ENCODE peak calls at places on chromosomes 1 and 21, in four cellular contexts. One of them, this sample, is unnamed.

GRCh38 chr1:1569341-1569740 is 5.3 kb downstream of the SSU72 start:
- DNase-seq in bronchial epithelial cell: no peak
- DNase-seq in NT2/D1: no peak
- DNase-seq in H1: no peak
- DNase-seq in this sample: no peak

GRCh38 chr1:247332901-247333361 is 1.3 kb upstream of the ZNF496 start:
- DNase-seq in bronchial epithelial cell: peak
- DNase-seq in NT2/D1: no peak
- DNase-seq in H1: no peak
- DNase-seq in this sample: peak

GRCh38 chr1:12380316-12381249 is 150.8 kb downstream of the VPS13D start:
- DNase-seq in H1: no peak
- DNase-seq in bronchial epithelial cell: peak
- DNase-seq in NT2/D1: no peak
- DNase-seq in this sample: no peak

GRCh38 chr1:212610575-212610967 is 2.0 kb downstream of the ATF3 start:
- DNase-seq in H1: no peak
- DNase-seq in NT2/D1: no peak
- DNase-seq in bronchial epithelial cell: peak
- DNase-seq in this sample: no peak

GRCh38 chr21:28639742-28640141 is 352.9 kb downstream of the LTN1 start:
- DNase-seq in H1: no peak
- DNase-seq in NT2/D1: peak
- DNase-seq in bronchial epithelial cell: peak
- DNase-seq in this sample: no peak

GRCh38 chr1:3064901-3065300 is 4.1 kb upstream of the PRDM16 start:
- DNase-seq in H1: no peak
- DNase-seq in bronchial epithelial cell: no peak
- DNase-seq in NT2/D1: no peak
- DNase-seq in this sample: peak

GRCh38 chr1:55215194-55216021 is at the start of gene USP24:
- DNase-seq in H1: peak
- DNase-seq in bronchial epithelial cell: peak
- DNase-seq in NT2/D1: peak
- DNase-seq in this sample: peak

GRCh38 chr1:61141288-61142044 is 59.1 kb downstream of the NFIA start:
- DNase-seq in NT2/D1: no peak
- DNase-seq in bronchial epithelial cell: peak
- DNase-seq in H1: no peak
- DNase-seq in this sample: no peak

GRCh38 chr21:36749935-36750578 is 51.1 kb downstream of the SIM2 start:
- DNase-seq in H1: peak
- DNase-seq in NT2/D1: peak
- DNase-seq in bronchial epithelial cell: peak
- DNase-seq in this sample: no peak

DNA sequence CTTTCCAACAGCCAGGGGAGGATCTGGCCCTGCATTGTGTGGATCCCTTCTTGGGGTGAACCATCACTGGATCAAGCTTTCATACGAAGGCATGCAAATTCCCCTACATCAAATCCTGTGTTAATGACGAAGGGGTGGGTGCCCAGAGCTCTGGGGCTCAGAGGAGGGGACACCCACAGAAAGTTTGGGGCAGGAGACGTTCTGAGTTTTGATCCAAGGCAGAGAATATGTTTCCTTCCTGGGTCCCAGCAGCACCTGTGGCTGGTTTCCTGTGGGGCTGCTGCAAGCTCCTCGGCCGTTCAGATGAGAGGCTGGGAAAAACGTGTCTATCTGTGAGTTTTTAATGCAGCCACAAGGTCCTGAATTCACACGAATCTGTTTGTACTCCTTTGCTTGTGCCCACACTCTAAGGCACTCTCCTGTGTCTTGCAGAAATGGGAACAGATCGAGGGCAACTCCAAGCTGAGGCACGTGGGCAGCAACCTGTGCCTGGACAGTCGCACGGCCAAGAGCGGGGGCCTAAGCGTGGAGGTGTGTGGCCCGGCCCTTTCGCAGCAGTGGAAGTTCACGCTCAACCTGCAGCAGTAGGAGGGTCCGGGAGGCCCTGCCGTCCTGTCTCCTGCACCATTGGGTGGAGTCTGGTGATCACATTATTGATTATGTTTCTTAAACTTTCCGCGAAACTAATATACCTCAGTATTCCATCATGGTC is 147.1 kb downstream of the PGBD5 start:
- DNase-seq in NT2/D1: no peak
- DNase-seq in H1: no peak
- DNase-seq in bronchial epithelial cell: no peak
- DNase-seq in this sample: no peak
- H3K4me3 ChIP-seq in NT2/D1: no peak
- H3K4me3 ChIP-seq in H1: no peak
- H3K4me3 ChIP-seq in bronchial epithelial cell: no peak
- H3K4me3 ChIP-seq in this sample: no peak

DNA sequence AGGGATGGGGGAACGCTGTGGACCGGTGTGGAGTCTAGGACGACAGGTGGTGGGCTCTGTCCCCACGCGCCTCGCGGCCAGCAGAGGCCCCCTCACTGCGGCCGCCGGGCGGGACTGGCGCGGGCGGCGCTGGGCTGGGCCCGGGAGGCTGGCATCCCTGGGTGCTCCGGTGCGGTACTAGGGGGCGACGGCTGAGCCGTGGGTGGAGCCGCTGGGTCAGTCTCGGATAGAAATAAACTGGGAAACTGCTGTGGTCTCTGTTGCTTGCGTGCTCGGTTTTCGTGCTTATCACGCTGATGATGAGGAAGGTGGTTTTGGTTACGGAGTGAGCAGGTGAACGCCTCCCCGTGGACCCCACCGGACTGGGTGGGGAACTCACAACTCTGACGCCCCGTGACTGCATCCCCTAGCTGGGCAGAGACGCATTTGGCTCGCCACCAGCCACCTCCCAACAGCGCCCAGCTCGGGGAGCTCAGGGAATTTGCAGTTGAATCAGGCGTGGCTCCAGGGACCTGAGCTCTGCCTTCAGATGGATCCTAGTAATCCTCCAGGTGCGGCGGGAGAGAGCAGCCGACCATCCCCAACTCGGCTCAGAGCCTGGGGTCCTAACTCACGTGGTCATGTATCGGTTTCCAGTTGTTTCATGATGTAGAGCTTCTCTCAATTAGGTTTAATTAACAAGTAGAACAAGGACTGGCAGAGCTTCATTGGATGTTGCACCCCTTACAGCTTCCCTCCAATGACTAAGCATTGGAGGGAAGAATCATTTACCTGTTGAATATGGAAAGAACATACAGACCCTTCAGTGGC is 32.1 kb downstream of the HSD17B7 start:
- DNase-seq in NT2/D1: peak
- DNase-seq in bronchial epithelial cell: no peak
- DNase-seq in H1: peak
- DNase-seq in this sample: peak
- H3K4me3 ChIP-seq in NT2/D1: peak
- H3K4me3 ChIP-seq in bronchial epithelial cell: peak
- H3K4me3 ChIP-seq in H1: peak
- H3K4me3 ChIP-seq in this sample: peak

GRCh38 chr1:10820422-10820821 is 24.0 kb upstream of the CASZ1 start:
- DNase-seq in NT2/D1: no peak
- DNase-seq in H1: no peak
- DNase-seq in bronchial epithelial cell: no peak
- DNase-seq in this sample: no peak
- H3K4me3 ChIP-seq in NT2/D1: no peak
- H3K4me3 ChIP-seq in H1: no peak
- H3K4me3 ChIP-seq in bronchial epithelial cell: no peak
- H3K4me3 ChIP-seq in this sample: no peak

DNA sequence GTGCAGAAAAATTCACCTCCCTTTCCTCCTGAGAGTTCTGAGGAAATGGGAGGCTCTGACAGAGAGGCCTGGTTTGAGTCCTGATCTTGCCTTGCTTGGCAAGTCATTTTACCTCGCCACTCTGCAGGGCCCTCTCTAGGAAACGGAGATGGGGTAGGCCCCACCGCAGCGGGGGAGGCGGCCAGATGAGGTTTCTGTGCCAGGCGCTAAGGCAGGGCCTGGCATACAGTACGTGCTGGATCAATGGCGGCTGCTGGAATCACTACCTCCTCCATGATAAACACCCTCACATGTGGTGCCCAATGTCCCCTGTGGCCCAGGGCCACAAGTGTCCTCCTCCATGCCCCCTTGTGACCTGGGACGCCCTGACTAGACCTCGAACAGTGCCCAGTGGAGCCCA is 499 bp upstream of the PLEKHG5 start:
- DNase-seq in bronchial epithelial cell: no peak
- DNase-seq in NT2/D1: no peak
- DNase-seq in H1: no peak
- DNase-seq in this sample: no peak
- H3K4me3 ChIP-seq in bronchial epithelial cell: no peak
- H3K4me3 ChIP-seq in NT2/D1: no peak
- H3K4me3 ChIP-seq in H1: no peak
- H3K4me3 ChIP-seq in this sample: no peak

GRCh38 chr1:149846600-149847466 is 52.5 kb upstream of the BOLA1 start:
- DNase-seq in NT2/D1: no peak
- DNase-seq in bronchial epithelial cell: no peak
- DNase-seq in H1: no peak
- DNase-seq in this sample: no peak

GRCh38 chr1:149844650-149845255 is 54.6 kb upstream of the BOLA1 start:
- DNase-seq in bronchial epithelial cell: no peak
- DNase-seq in NT2/D1: no peak
- DNase-seq in H1: no peak
- DNase-seq in this sample: no peak

GRCh38 chr1:149846042-149846441 is 53.3 kb upstream of the BOLA1 start:
- DNase-seq in NT2/D1: no peak
- DNase-seq in bronchial epithelial cell: no peak
- DNase-seq in H1: no peak
- DNase-seq in this sample: no peak

GRCh38 chr1:149844096-149844495 is 55.3 kb upstream of the BOLA1 start:
- DNase-seq in H1: no peak
- DNase-seq in bronchial epithelial cell: peak
- DNase-seq in NT2/D1: no peak
- DNase-seq in this sample: no peak

GRCh38 chr1:149845416-149845815 is 54.0 kb upstream of the BOLA1 start:
- DNase-seq in bronchial epithelial cell: no peak
- DNase-seq in H1: no peak
- DNase-seq in NT2/D1: peak
- DNase-seq in this sample: no peak
- H3K4me3 ChIP-seq in bronchial epithelial cell: no peak
- H3K4me3 ChIP-seq in H1: peak
- H3K4me3 ChIP-seq in NT2/D1: peak
- H3K4me3 ChIP-seq in this sample: no peak

GRCh38 chr1:94122201-94122970 is 1.4 kb upstream of the ABCA4 start:
- DNase-seq in bronchial epithelial cell: peak
- DNase-seq in H1: no peak
- DNase-seq in NT2/D1: no peak
- DNase-seq in this sample: no peak

GRCh38 chr1:94124538-94124937 is 3.6 kb upstream of the ABCA4 start:
- DNase-seq in bronchial epithelial cell: no peak
- DNase-seq in H1: no peak
- DNase-seq in NT2/D1: no peak
- DNase-seq in this sample: no peak

GRCh38 chr1:94121411-94121821 is 468 bp upstream of the ABCA4 start:
- DNase-seq in H1: no peak
- DNase-seq in NT2/D1: no peak
- DNase-seq in bronchial epithelial cell: no peak
- DNase-seq in this sample: no peak

GRCh38 chr1:94126651-94127050 is 5.7 kb upstream of the ABCA4 start:
- DNase-seq in bronchial epithelial cell: no peak
- DNase-seq in NT2/D1: no peak
- DNase-seq in H1: no peak
- DNase-seq in this sample: no peak

GRCh38 chr1:94125551-94126514 is 4.9 kb upstream of the ABCA4 start:
- DNase-seq in H1: no peak
- DNase-seq in bronchial epithelial cell: peak
- DNase-seq in NT2/D1: no peak
- DNase-seq in this sample: no peak
- H3K4me3 ChIP-seq in H1: no peak
- H3K4me3 ChIP-seq in bronchial epithelial cell: no peak
- H3K4me3 ChIP-seq in NT2/D1: no peak
- H3K4me3 ChIP-seq in this sample: no peak

DNA sequence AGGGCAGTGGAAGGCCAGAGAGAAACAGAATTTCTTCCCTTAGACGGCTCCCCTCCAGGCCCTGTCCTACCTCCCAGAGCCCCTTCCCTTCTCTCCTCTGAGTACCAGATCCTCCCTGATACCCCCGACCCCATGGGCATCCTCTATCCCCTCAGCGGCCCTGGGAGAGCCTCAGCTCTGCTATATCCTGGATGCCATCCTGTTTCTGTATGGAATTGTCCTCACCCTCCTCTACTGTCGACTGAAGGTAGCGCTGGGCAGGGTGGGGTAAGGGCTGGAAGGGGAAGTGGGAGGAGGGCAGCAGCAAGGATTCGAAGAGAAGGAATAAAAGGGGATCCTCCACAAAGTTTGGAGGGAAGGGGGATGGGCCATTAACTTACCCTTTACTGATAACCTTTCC is 2.7 kb downstream of the FCER1G start:
- DNase-seq in NT2/D1: no peak
- DNase-seq in H1: no peak
- DNase-seq in bronchial epithelial cell: no peak
- DNase-seq in this sample: no peak
- H3K4me3 ChIP-seq in NT2/D1: no peak
- H3K4me3 ChIP-seq in H1: no peak
- H3K4me3 ChIP-seq in bronchial epithelial cell: no peak
- H3K4me3 ChIP-seq in this sample: no peak

DNA sequence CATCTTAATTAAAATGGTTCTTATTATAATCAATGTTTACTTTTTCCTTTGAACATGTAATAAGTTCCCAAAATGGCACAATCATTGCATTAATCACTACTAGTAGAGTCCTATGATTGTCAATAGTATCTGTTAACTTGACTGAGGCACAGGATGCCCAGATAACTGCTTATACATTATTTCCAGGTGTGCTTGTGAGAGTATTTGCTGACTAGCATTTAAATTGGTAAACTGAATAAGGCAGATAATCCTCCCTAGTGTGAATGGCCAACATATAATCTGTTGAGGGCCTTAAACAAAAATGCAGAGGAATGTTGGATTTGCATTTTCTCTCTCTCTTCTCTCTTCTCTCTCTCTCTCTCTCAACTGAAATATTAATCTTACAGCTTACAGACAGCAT is 999.3 kb upstream of the TMPRSS15 start:
- DNase-seq in H1: no peak
- DNase-seq in bronchial epithelial cell: no peak
- DNase-seq in NT2/D1: no peak
- DNase-seq in this sample: no peak
- H3K4me3 ChIP-seq in H1: no peak
- H3K4me3 ChIP-seq in bronchial epithelial cell: no peak
- H3K4me3 ChIP-seq in NT2/D1: no peak
- H3K4me3 ChIP-seq in this sample: no peak

GRCh38 chr1:9275567-9276034 is 17.1 kb upstream of the SPSB1 start:
- DNase-seq in bronchial epithelial cell: peak
- DNase-seq in NT2/D1: no peak
- DNase-seq in H1: no peak
- DNase-seq in this sample: peak
- H3K4me3 ChIP-seq in bronchial epithelial cell: no peak
- H3K4me3 ChIP-seq in NT2/D1: no peak
- H3K4me3 ChIP-seq in H1: no peak
- H3K4me3 ChIP-seq in this sample: no peak

This sample was measured in stomach.